ENCODE peak calls at places on chromosomes 7 and 10, in five cellular contexts. One of them, this sample, is unnamed.

GRCh38 chr7:38756521-38756920 is 125.3 kb upstream of the AMPH start:
- DNase-seq in RPMI7951: no peak
- DNase-seq in CD8-positive, alpha-beta memory T cell: no peak
- DNase-seq in HuH-7: no peak
- DNase-seq in NCI-H82: no peak
- DNase-seq in this sample: no peak

GRCh38 chr10:31063839-31064238 is 32.2 kb upstream of the ZNF438 start:
- DNase-seq in CD8-positive, alpha-beta memory T cell: no peak
- DNase-seq in RPMI7951: peak; percentile 74
- DNase-seq in NCI-H82: no peak
- DNase-seq in HuH-7: no peak
- DNase-seq in this sample: no peak

GRCh38 chr10:13707156-13707881 is 120.6 kb downstream of the PRPF18 start:
- DNase-seq in RPMI7951: peak; percentile 98
- DNase-seq in CD8-positive, alpha-beta memory T cell: no peak
- DNase-seq in NCI-H82: no peak
- DNase-seq in HuH-7: no peak
- DNase-seq in this sample: no peak

GRCh38 chr10:54797636-54798395 is 3.2 kb downstream of the PCDH15 start:
- DNase-seq in RPMI7951: no peak
- DNase-seq in NCI-H82: no peak
- DNase-seq in HuH-7: no peak
- DNase-seq in CD8-positive, alpha-beta memory T cell: no peak
- DNase-seq in this sample: peak; percentile 72

GRCh38 chr7:30562498-30562897 is 32.2 kb upstream of the GARS1 start:
- DNase-seq in RPMI7951: peak; percentile 89
- DNase-seq in HuH-7: no peak
- DNase-seq in CD8-positive, alpha-beta memory T cell: no peak
- DNase-seq in NCI-H82: no peak
- DNase-seq in this sample: no peak

GRCh38 chr10:11104772-11105675 is 87.4 kb downstream of the CELF2 start:
- DNase-seq in NCI-H82: no peak
- DNase-seq in HuH-7: no peak
- DNase-seq in RPMI7951: no peak
- DNase-seq in CD8-positive, alpha-beta memory T cell: no peak
- DNase-seq in this sample: no peak

GRCh38 chr10:95229724-95230627 is 35.9 kb downstream of the ACSM6 start:
- DNase-seq in NCI-H82: no peak
- DNase-seq in RPMI7951: peak; percentile 97
- DNase-seq in CD8-positive, alpha-beta memory T cell: no peak
- DNase-seq in HuH-7: no peak
- DNase-seq in this sample: peak; percentile 97

GRCh38 chr7:43538404-43538771 is 44.5 kb upstream of the STK17A start:
- DNase-seq in NCI-H82: no peak
- DNase-seq in RPMI7951: no peak
- DNase-seq in CD8-positive, alpha-beta memory T cell: no peak
- DNase-seq in HuH-7: no peak
- DNase-seq in this sample: no peak

GRCh38 chr7:112081778-112082177 is 124.4 kb downstream of the DOCK4 start:
- DNase-seq in RPMI7951: no peak
- DNase-seq in NCI-H82: no peak
- DNase-seq in CD8-positive, alpha-beta memory T cell: no peak
- DNase-seq in HuH-7: no peak
- DNase-seq in this sample: no peak

GRCh38 chr7:5382281-5383041 is 41.2 kb downstream of the TNRC18 start:
- DNase-seq in NCI-H82: no peak
- DNase-seq in HuH-7: no peak
- DNase-seq in RPMI7951: no peak
- DNase-seq in CD8-positive, alpha-beta memory T cell: no peak
- DNase-seq in this sample: no peak

GRCh38 chr7:141527076-141527475 is 24.1 kb upstream of the AGK start:
- DNase-seq in NCI-H82: peak; percentile 6
- DNase-seq in RPMI7951: no peak
- DNase-seq in HuH-7: no peak
- DNase-seq in CD8-positive, alpha-beta memory T cell: no peak
- DNase-seq in this sample: no peak

GRCh38 chr7:121447191-121447920 is 51.2 kb upstream of the FAM3C start:
- DNase-seq in NCI-H82: no peak
- DNase-seq in HuH-7: no peak
- DNase-seq in RPMI7951: peak; percentile 55
- DNase-seq in CD8-positive, alpha-beta memory T cell: no peak
- DNase-seq in this sample: no peak

GRCh38 chr10:92849234-92849525 is 860 bp downstream of the EXOC6 start:
- DNase-seq in HuH-7: no peak
- DNase-seq in CD8-positive, alpha-beta memory T cell: no peak
- DNase-seq in NCI-H82: peak; percentile 54
- DNase-seq in RPMI7951: no peak
- DNase-seq in this sample: no peak

GRCh38 chr10:63346015-63346441 is 119.7 kb downstream of the JMJD1C start:
- DNase-seq in CD8-positive, alpha-beta memory T cell: no peak
- DNase-seq in RPMI7951: peak; percentile 18
- DNase-seq in NCI-H82: no peak
- DNase-seq in HuH-7: no peak
- DNase-seq in this sample: no peak

GRCh38 chr10:101829561-101830315 is 11.5 kb upstream of the OGA start:
- DNase-seq in NCI-H82: peak; percentile 86
- DNase-seq in RPMI7951: peak; percentile 18
- DNase-seq in HuH-7: no peak
- DNase-seq in CD8-positive, alpha-beta memory T cell: peak; percentile 66
- DNase-seq in this sample: no peak

GRCh38 chr10:13224210-13224995 is 9.8 kb downstream of the UCMA start:
- DNase-seq in CD8-positive, alpha-beta memory T cell: no peak
- DNase-seq in NCI-H82: peak; percentile 12
- DNase-seq in HuH-7: no peak
- DNase-seq in RPMI7951: peak; percentile 10
- DNase-seq in this sample: no peak

GRCh38 chr7:51471199-51472016 is 154.8 kb upstream of the COBL start:
- DNase-seq in NCI-H82: no peak
- DNase-seq in RPMI7951: no peak
- DNase-seq in HuH-7: no peak
- DNase-seq in CD8-positive, alpha-beta memory T cell: no peak
- DNase-seq in this sample: no peak

GRCh38 chr7:108004220-108005142 is 1.5 kb upstream of the LAMB1 start:
- DNase-seq in RPMI7951: peak; percentile 71
- DNase-seq in CD8-positive, alpha-beta memory T cell: no peak
- DNase-seq in HuH-7: peak; percentile 73
- DNase-seq in NCI-H82: peak; percentile 28
- DNase-seq in this sample: no peak

GRCh38 chr7:102268635-102269034 is 18.0 kb upstream of the SH2B2 start:
- DNase-seq in NCI-H82: no peak
- DNase-seq in CD8-positive, alpha-beta memory T cell: no peak
- DNase-seq in HuH-7: no peak
- DNase-seq in RPMI7951: no peak
- DNase-seq in this sample: no peak

This sample was measured in HS-5.